ENCODE peak calls at places on chromosome 3, in five cellular contexts. One of them, this sample, is unnamed.

GRCh38 chr3:197692641-197693040 is 44.1 kb downstream of the RUBCN start:
- DNase-seq in endothelial cell of umbilical vein: peak
- DNase-seq in endodermal cell: no peak
- DNase-seq in neuronal stem cell: no peak
- DNase-seq in fibroblast of lung: peak
- DNase-seq in this sample: no peak

GRCh38 chr3:14536837-14537589 is 3.1 kb downstream of the GRIP2 start:
- DNase-seq in endothelial cell of umbilical vein: no peak
- DNase-seq in fibroblast of lung: no peak
- DNase-seq in neuronal stem cell: no peak
- DNase-seq in endodermal cell: no peak
- DNase-seq in this sample: no peak

GRCh38 chr3:109254760-109255159 is 61.6 kb downstream of the DPPA2 start:
- DNase-seq in endothelial cell of umbilical vein: no peak
- DNase-seq in endodermal cell: no peak
- DNase-seq in neuronal stem cell: no peak
- DNase-seq in fibroblast of lung: no peak
- DNase-seq in this sample: no peak

GRCh38 chr3:13248640-13249039 is 171.5 kb downstream of the NUP210 start:
- DNase-seq in neuronal stem cell: no peak
- DNase-seq in endodermal cell: no peak
- DNase-seq in fibroblast of lung: no peak
- DNase-seq in endothelial cell of umbilical vein: no peak
- DNase-seq in this sample: no peak

GRCh38 chr3:154745925-154746324 is 315.9 kb upstream of the GPR149 start:
- DNase-seq in endothelial cell of umbilical vein: no peak
- DNase-seq in neuronal stem cell: no peak
- DNase-seq in endodermal cell: no peak
- DNase-seq in fibroblast of lung: no peak
- DNase-seq in this sample: peak

GRCh38 chr3:78887029-78887428 is 880.8 kb downstream of the ROBO1 start:
- DNase-seq in neuronal stem cell: no peak
- DNase-seq in endodermal cell: no peak
- DNase-seq in endothelial cell of umbilical vein: no peak
- DNase-seq in fibroblast of lung: peak
- DNase-seq in this sample: peak

GRCh38 chr3:97793415-97794019 is 28.3 kb upstream of the CRYBG3 start:
- DNase-seq in endodermal cell: no peak
- DNase-seq in endothelial cell of umbilical vein: peak
- DNase-seq in neuronal stem cell: peak
- DNase-seq in fibroblast of lung: peak
- DNase-seq in this sample: peak

GRCh38 chr3:186320862-186321568 is 41.0 kb downstream of the DGKG start:
- DNase-seq in endothelial cell of umbilical vein: no peak
- DNase-seq in endodermal cell: no peak
- DNase-seq in neuronal stem cell: no peak
- DNase-seq in fibroblast of lung: peak
- DNase-seq in this sample: peak

GRCh38 chr3:179973931-179974361 is 62.8 kb downstream of the PEX5L start:
- DNase-seq in endodermal cell: peak
- DNase-seq in neuronal stem cell: peak
- DNase-seq in fibroblast of lung: no peak
- DNase-seq in endothelial cell of umbilical vein: no peak
- DNase-seq in this sample: no peak

GRCh38 chr3:45760878-45761711 is 35.2 kb downstream of the SLC6A20 start:
- DNase-seq in endothelial cell of umbilical vein: peak
- DNase-seq in neuronal stem cell: peak
- DNase-seq in endodermal cell: peak
- DNase-seq in fibroblast of lung: peak
- DNase-seq in this sample: peak

GRCh38 chr3:119628816-119629445 is 31.2 kb downstream of the PLA1A start:
- DNase-seq in endothelial cell of umbilical vein: peak
- DNase-seq in fibroblast of lung: peak
- DNase-seq in neuronal stem cell: no peak
- DNase-seq in endodermal cell: no peak
- DNase-seq in this sample: no peak

GRCh38 chr3:102510663-102511062 is 75.8 kb downstream of the ZPLD1 start:
- DNase-seq in fibroblast of lung: peak
- DNase-seq in endodermal cell: no peak
- DNase-seq in endothelial cell of umbilical vein: no peak
- DNase-seq in neuronal stem cell: no peak
- DNase-seq in this sample: no peak

GRCh38 chr3:65018801-65019200 is 331.0 kb upstream of the ADAMTS9 start:
- DNase-seq in neuronal stem cell: no peak
- DNase-seq in endothelial cell of umbilical vein: no peak
- DNase-seq in endodermal cell: no peak
- DNase-seq in fibroblast of lung: no peak
- DNase-seq in this sample: no peak

GRCh38 chr3:186713499-186713898 is 3.7 kb upstream of the KNG1 start:
- DNase-seq in endodermal cell: no peak
- DNase-seq in neuronal stem cell: no peak
- DNase-seq in endothelial cell of umbilical vein: peak
- DNase-seq in fibroblast of lung: no peak
- DNase-seq in this sample: no peak

GRCh38 chr3:69986419-69986818 is 13.1 kb upstream of the SAMMSON start:
- DNase-seq in fibroblast of lung: no peak
- DNase-seq in endodermal cell: no peak
- DNase-seq in neuronal stem cell: no peak
- DNase-seq in endothelial cell of umbilical vein: no peak
- DNase-seq in this sample: no peak

GRCh38 chr3:179450321-179450720 is 949 bp downstream of the GNB4 start:
- DNase-seq in neuronal stem cell: no peak
- DNase-seq in endothelial cell of umbilical vein: peak
- DNase-seq in endodermal cell: no peak
- DNase-seq in fibroblast of lung: peak
- DNase-seq in this sample: peak

GRCh38 chr3:69081583-69082262 is 1.6 kb upstream of the UBA3 start:
- DNase-seq in neuronal stem cell: no peak
- DNase-seq in endodermal cell: peak
- DNase-seq in endothelial cell of umbilical vein: peak
- DNase-seq in fibroblast of lung: no peak
- DNase-seq in this sample: no peak

GRCh38 chr3:5389057-5389456 is 201.6 kb downstream of the EDEM1 start:
- DNase-seq in endodermal cell: no peak
- DNase-seq in fibroblast of lung: no peak
- DNase-seq in neuronal stem cell: no peak
- DNase-seq in endothelial cell of umbilical vein: no peak
- DNase-seq in this sample: no peak

GRCh38 chr3:76859596-76859995 is 180.3 kb upstream of the ROBO2 start:
- DNase-seq in neuronal stem cell: no peak
- DNase-seq in endodermal cell: no peak
- DNase-seq in endothelial cell of umbilical vein: no peak
- DNase-seq in fibroblast of lung: no peak
- DNase-seq in this sample: no peak

GRCh38 chr3:126179825-126180476 is 435 bp downstream of the ALDH1L1 start:
- DNase-seq in fibroblast of lung: peak
- DNase-seq in neuronal stem cell: peak
- DNase-seq in endodermal cell: peak
- DNase-seq in endothelial cell of umbilical vein: no peak
- DNase-seq in this sample: no peak

GRCh38 chr3:97037294-97037943 is 223.0 kb downstream of the EPHA6 start:
- DNase-seq in neuronal stem cell: no peak
- DNase-seq in endodermal cell: no peak
- DNase-seq in fibroblast of lung: no peak
- DNase-seq in endothelial cell of umbilical vein: no peak
- DNase-seq in this sample: no peak

GRCh38 chr3:164094546-164094945 is 983.8 kb downstream of the SI start:
- DNase-seq in endothelial cell of umbilical vein: no peak
- DNase-seq in endodermal cell: no peak
- DNase-seq in fibroblast of lung: no peak
- DNase-seq in neuronal stem cell: no peak
- DNase-seq in this sample: no peak

DNA sequence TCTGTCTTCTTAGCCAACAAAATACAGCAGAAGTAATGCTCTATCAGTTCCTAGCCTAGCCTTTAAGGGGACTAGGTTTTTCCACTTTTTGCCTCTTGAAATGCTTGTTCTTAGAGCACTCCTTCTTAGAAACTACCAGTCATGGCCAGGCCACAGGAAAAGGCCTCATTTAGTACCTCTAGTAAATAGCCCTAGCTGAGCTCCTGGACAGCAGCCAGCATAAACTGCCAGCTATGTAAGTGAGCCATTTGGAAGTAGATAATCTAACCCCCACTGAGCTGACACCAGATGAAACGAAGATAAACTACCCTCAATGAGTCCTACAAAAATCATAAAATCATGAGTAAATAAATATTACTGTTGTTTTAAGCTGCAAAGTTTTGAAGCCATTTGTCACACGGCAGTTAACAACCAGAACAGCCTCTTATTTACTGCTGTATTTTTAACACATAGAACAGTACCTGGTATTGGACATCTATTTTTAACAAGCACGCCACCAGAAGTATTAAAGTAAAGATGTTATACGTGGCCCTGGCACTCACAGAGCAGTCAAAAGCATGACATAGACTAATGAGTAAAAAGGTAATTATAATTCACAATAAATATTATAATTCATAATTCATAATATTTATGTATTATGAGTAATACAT is 12.0 kb downstream of the TBC1D5 start:
- DNase-seq in neuronal stem cell: no peak
- DNase-seq in endothelial cell of umbilical vein: peak
- DNase-seq in fibroblast of lung: peak
- DNase-seq in endodermal cell: no peak
- DNase-seq in this sample: no peak
- H3K9ac ChIP-seq in neuronal stem cell: no peak
- H3K9ac ChIP-seq in endothelial cell of umbilical vein: no peak
- H3K9ac ChIP-seq in fibroblast of lung: no peak
- H3K9ac ChIP-seq in endodermal cell: no peak
- H3K9ac ChIP-seq in this sample: no peak

GRCh38 chr3:172228041-172228440 is 188.7 kb downstream of the FNDC3B start:
- DNase-seq in fibroblast of lung: no peak
- DNase-seq in endothelial cell of umbilical vein: no peak
- DNase-seq in neuronal stem cell: no peak
- DNase-seq in endodermal cell: no peak
- DNase-seq in this sample: no peak
- H3K9ac ChIP-seq in fibroblast of lung: no peak
- H3K9ac ChIP-seq in endothelial cell of umbilical vein: no peak
- H3K9ac ChIP-seq in neuronal stem cell: no peak
- H3K9ac ChIP-seq in endodermal cell: no peak
- H3K9ac ChIP-seq in this sample: no peak

GRCh38 chr3:184334470-184335158 is 2.8 kb upstream of the FAM131A start:
- DNase-seq in neuronal stem cell: no peak
- DNase-seq in endodermal cell: no peak
- DNase-seq in fibroblast of lung: peak
- DNase-seq in endothelial cell of umbilical vein: peak
- DNase-seq in this sample: peak

GRCh38 chr3:184333700-184334099 is 3.7 kb upstream of the FAM131A start:
- DNase-seq in endothelial cell of umbilical vein: no peak
- DNase-seq in fibroblast of lung: no peak
- DNase-seq in endodermal cell: no peak
- DNase-seq in neuronal stem cell: no peak
- DNase-seq in this sample: no peak

GRCh38 chr3:184335291-184335660 is 2.1 kb upstream of the FAM131A start:
- DNase-seq in fibroblast of lung: no peak
- DNase-seq in endodermal cell: no peak
- DNase-seq in neuronal stem cell: no peak
- DNase-seq in endothelial cell of umbilical vein: peak
- DNase-seq in this sample: peak

GRCh38 chr3:184332370-184333090 is 4.9 kb upstream of the FAM131A start:
- DNase-seq in neuronal stem cell: no peak
- DNase-seq in endodermal cell: no peak
- DNase-seq in fibroblast of lung: peak
- DNase-seq in endothelial cell of umbilical vein: peak
- DNase-seq in this sample: peak

DNA sequence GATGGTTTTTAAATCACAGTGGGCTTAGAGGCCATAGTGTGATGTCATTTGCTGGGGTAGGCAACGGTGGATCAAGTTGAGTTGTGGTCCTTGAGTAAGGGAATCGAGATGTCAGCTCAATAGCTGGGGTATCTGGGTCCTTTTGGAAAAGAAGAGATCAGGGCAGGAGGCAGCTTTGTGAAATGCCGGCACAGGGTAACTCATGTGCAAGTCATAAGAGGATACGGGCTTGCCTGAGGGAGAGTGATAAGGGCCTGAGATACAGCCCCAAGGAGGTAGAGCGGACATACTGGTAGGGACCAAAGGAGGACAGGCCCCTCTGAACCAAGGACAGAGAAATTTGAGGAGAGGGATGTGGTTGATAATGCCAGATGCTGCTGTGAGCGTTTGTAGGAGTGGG is 4.2 kb upstream of the FAM131A start:
- DNase-seq in fibroblast of lung: no peak
- DNase-seq in neuronal stem cell: no peak
- DNase-seq in endodermal cell: no peak
- DNase-seq in endothelial cell of umbilical vein: no peak
- DNase-seq in this sample: no peak
- H3K9ac ChIP-seq in fibroblast of lung: no peak
- H3K9ac ChIP-seq in neuronal stem cell: no peak
- H3K9ac ChIP-seq in endodermal cell: no peak
- H3K9ac ChIP-seq in endothelial cell of umbilical vein: peak
- H3K9ac ChIP-seq in this sample: peak

GRCh38 chr3:27589795-27590194 is 105.6 kb upstream of the SLC4A7 start:
- DNase-seq in endodermal cell: no peak
- DNase-seq in endothelial cell of umbilical vein: no peak
- DNase-seq in fibroblast of lung: no peak
- DNase-seq in neuronal stem cell: no peak
- DNase-seq in this sample: peak
- H3K9ac ChIP-seq in endodermal cell: no peak
- H3K9ac ChIP-seq in endothelial cell of umbilical vein: peak
- H3K9ac ChIP-seq in fibroblast of lung: no peak
- H3K9ac ChIP-seq in neuronal stem cell: no peak
- H3K9ac ChIP-seq in this sample: peak

DNA sequence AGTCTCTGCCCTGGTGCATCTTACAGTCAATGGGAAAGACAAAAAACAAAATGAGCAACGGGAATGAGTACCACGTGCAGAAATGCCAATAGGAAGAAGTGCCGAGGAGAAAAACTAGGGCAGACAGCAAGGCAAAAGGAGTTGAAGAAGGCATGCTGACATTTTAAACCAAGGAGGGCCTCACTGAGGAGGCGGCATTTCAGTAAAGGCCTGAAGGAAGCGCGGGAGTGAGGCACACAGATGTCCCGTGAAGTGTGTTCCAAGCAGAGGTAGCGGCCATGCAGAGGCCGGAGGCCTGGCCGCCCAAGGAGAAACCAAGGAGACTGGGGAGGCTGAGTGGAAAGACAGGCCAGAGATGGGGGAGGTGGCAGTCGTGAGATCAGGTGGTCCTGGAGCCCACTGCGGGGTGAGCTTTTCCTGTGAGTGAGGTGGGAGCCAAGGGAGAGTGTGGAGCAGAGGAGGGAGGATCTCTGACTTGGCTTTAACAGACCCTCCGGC is 34.8 kb downstream of the DNAJB8 start:
- DNase-seq in endothelial cell of umbilical vein: no peak
- DNase-seq in fibroblast of lung: no peak
- DNase-seq in endodermal cell: no peak
- DNase-seq in neuronal stem cell: no peak
- DNase-seq in this sample: no peak
- H3K9ac ChIP-seq in endothelial cell of umbilical vein: no peak
- H3K9ac ChIP-seq in fibroblast of lung: no peak
- H3K9ac ChIP-seq in endodermal cell: no peak
- H3K9ac ChIP-seq in neuronal stem cell: peak
- H3K9ac ChIP-seq in this sample: no peak